ENCODE peak calls at places on chromosomes 3 and 15, in seven cellular contexts. One of them, this sample, is unnamed.

GRCh38 chr3:4821331-4821730 is 157.9 kb upstream of the BHLHE40 start:
- DNase-seq in activated gamma-delta T cell treated with Interleukin-2 at 50 U/mL for 16 hours: no peak
- DNase-seq in HT1080: no peak
- DNase-seq in GM19239: no peak
- DNase-seq in T47D: peak; percentile 54
- DNase-seq in tibial artery: no peak
- DNase-seq in fibroblast of lung: no peak
- DNase-seq in this sample: no peak

GRCh38 chr3:60610441-60611112 is 640.7 kb downstream of the FHIT start:
- DNase-seq in activated gamma-delta T cell treated with Interleukin-2 at 50 U/mL for 16 hours: no peak
- DNase-seq in HT1080: peak; percentile 36
- DNase-seq in GM19239: no peak
- DNase-seq in T47D: no peak
- DNase-seq in tibial artery: peak; percentile 92
- DNase-seq in fibroblast of lung: peak; percentile 94
- DNase-seq in this sample: no peak

GRCh38 chr3:190272747-190273146 is 49.5 kb downstream of the CLDN1 start:
- DNase-seq in activated gamma-delta T cell treated with Interleukin-2 at 50 U/mL for 16 hours: no peak
- DNase-seq in HT1080: no peak
- DNase-seq in GM19239: no peak
- DNase-seq in T47D: no peak
- DNase-seq in tibial artery: no peak
- DNase-seq in fibroblast of lung: no peak
- DNase-seq in this sample: no peak

GRCh38 chr3:67875858-67876257 is 221.4 kb upstream of the SUCLG2 start:
- DNase-seq in activated gamma-delta T cell treated with Interleukin-2 at 50 U/mL for 16 hours: no peak
- DNase-seq in HT1080: no peak
- DNase-seq in GM19239: no peak
- DNase-seq in T47D: no peak
- DNase-seq in tibial artery: no peak
- DNase-seq in fibroblast of lung: no peak
- DNase-seq in this sample: no peak

GRCh38 chr15:59274126-59274970 is 67.7 kb downstream of the LDHAL6B start:
- DNase-seq in activated gamma-delta T cell treated with Interleukin-2 at 50 U/mL for 16 hours: no peak
- DNase-seq in HT1080: peak; percentile 92
- DNase-seq in GM19239: no peak
- DNase-seq in T47D: no peak
- DNase-seq in tibial artery: no peak
- DNase-seq in fibroblast of lung: peak; percentile 90
- DNase-seq in this sample: no peak

GRCh38 chr15:38688761-38689160 is 124.1 kb upstream of the RASGRP1 start:
- DNase-seq in activated gamma-delta T cell treated with Interleukin-2 at 50 U/mL for 16 hours: peak; percentile 57
- DNase-seq in HT1080: no peak
- DNase-seq in GM19239: no peak
- DNase-seq in T47D: no peak
- DNase-seq in tibial artery: no peak
- DNase-seq in fibroblast of lung: no peak
- DNase-seq in this sample: no peak

GRCh38 chr3:53229171-53229570 is 26.7 kb downstream of the TKT start:
- DNase-seq in activated gamma-delta T cell treated with Interleukin-2 at 50 U/mL for 16 hours: no peak
- DNase-seq in HT1080: no peak
- DNase-seq in GM19239: no peak
- DNase-seq in T47D: no peak
- DNase-seq in tibial artery: no peak
- DNase-seq in fibroblast of lung: no peak
- DNase-seq in this sample: no peak

GRCh38 chr15:85531083-85531482 is 150.7 kb downstream of the AKAP13 start:
- DNase-seq in activated gamma-delta T cell treated with Interleukin-2 at 50 U/mL for 16 hours: no peak
- DNase-seq in HT1080: no peak
- DNase-seq in GM19239: no peak
- DNase-seq in T47D: no peak
- DNase-seq in tibial artery: no peak
- DNase-seq in fibroblast of lung: peak; percentile 39
- DNase-seq in this sample: no peak

GRCh38 chr15:33675246-33675645 is 293.1 kb upstream of the CHRM5 start:
- DNase-seq in activated gamma-delta T cell treated with Interleukin-2 at 50 U/mL for 16 hours: no peak
- DNase-seq in HT1080: peak; percentile 12
- DNase-seq in GM19239: peak; percentile 27
- DNase-seq in T47D: peak; percentile 16
- DNase-seq in tibial artery: no peak
- DNase-seq in fibroblast of lung: peak; percentile 19
- DNase-seq in this sample: no peak

GRCh38 chr3:99777708-99778107 is 40.0 kb upstream of the CMSS1 start:
- DNase-seq in activated gamma-delta T cell treated with Interleukin-2 at 50 U/mL for 16 hours: no peak
- DNase-seq in HT1080: no peak
- DNase-seq in GM19239: no peak
- DNase-seq in T47D: no peak
- DNase-seq in tibial artery: no peak
- DNase-seq in fibroblast of lung: no peak
- DNase-seq in this sample: no peak

GRCh38 chr3:72892870-72893269 is 5.0 kb downstream of the GXYLT2 start:
- DNase-seq in activated gamma-delta T cell treated with Interleukin-2 at 50 U/mL for 16 hours: no peak
- DNase-seq in HT1080: peak; percentile 42
- DNase-seq in GM19239: no peak
- DNase-seq in T47D: no peak
- DNase-seq in tibial artery: no peak
- DNase-seq in fibroblast of lung: no peak
- DNase-seq in this sample: no peak

GRCh38 chr3:43995078-43995928 is 246.4 kb upstream of the TOPAZ1 start:
- DNase-seq in activated gamma-delta T cell treated with Interleukin-2 at 50 U/mL for 16 hours: peak; percentile 12
- DNase-seq in HT1080: no peak
- DNase-seq in GM19239: no peak
- DNase-seq in T47D: no peak
- DNase-seq in tibial artery: no peak
- DNase-seq in fibroblast of lung: peak; percentile 20
- DNase-seq in this sample: no peak

GRCh38 chr15:63060699-63061098 is 18.2 kb downstream of the TPM1 start:
- DNase-seq in activated gamma-delta T cell treated with Interleukin-2 at 50 U/mL for 16 hours: no peak
- DNase-seq in HT1080: no peak
- DNase-seq in GM19239: no peak
- DNase-seq in T47D: no peak
- DNase-seq in tibial artery: no peak
- DNase-seq in fibroblast of lung: peak; percentile 29
- DNase-seq in this sample: no peak

GRCh38 chr3:153601422-153601853 is 439.4 kb downstream of the RAP2B start:
- DNase-seq in activated gamma-delta T cell treated with Interleukin-2 at 50 U/mL for 16 hours: no peak
- DNase-seq in HT1080: no peak
- DNase-seq in GM19239: no peak
- DNase-seq in T47D: no peak
- DNase-seq in tibial artery: no peak
- DNase-seq in fibroblast of lung: no peak
- DNase-seq in this sample: no peak

GRCh38 chr3:87468235-87468634 is 191.9 kb upstream of the POU1F1 start:
- DNase-seq in activated gamma-delta T cell treated with Interleukin-2 at 50 U/mL for 16 hours: no peak
- DNase-seq in HT1080: no peak
- DNase-seq in GM19239: no peak
- DNase-seq in T47D: no peak
- DNase-seq in tibial artery: no peak
- DNase-seq in fibroblast of lung: no peak
- DNase-seq in this sample: no peak

GRCh38 chr15:84633311-84634227 is 20.5 kb downstream of the WDR73 start:
- DNase-seq in activated gamma-delta T cell treated with Interleukin-2 at 50 U/mL for 16 hours: peak; percentile 54
- DNase-seq in HT1080: peak; percentile 23
- DNase-seq in GM19239: peak; percentile 23
- DNase-seq in T47D: peak; percentile 38
- DNase-seq in tibial artery: peak; percentile 69
- DNase-seq in fibroblast of lung: peak; percentile 83
- DNase-seq in this sample: peak; percentile 55

GRCh38 chr15:27017168-27017809 is 46.3 kb downstream of the GABRG3 start:
- DNase-seq in activated gamma-delta T cell treated with Interleukin-2 at 50 U/mL for 16 hours: no peak
- DNase-seq in HT1080: peak; percentile 72
- DNase-seq in GM19239: peak; percentile 52
- DNase-seq in T47D: peak; percentile 72
- DNase-seq in tibial artery: no peak
- DNase-seq in fibroblast of lung: peak; percentile 72
- DNase-seq in this sample: peak; percentile 68

GRCh38 chr3:11820540-11821041 is 26.1 kb downstream of the TAMM41 start:
- DNase-seq in activated gamma-delta T cell treated with Interleukin-2 at 50 U/mL for 16 hours: no peak
- DNase-seq in HT1080: peak; percentile 42
- DNase-seq in GM19239: no peak
- DNase-seq in T47D: no peak
- DNase-seq in tibial artery: no peak
- DNase-seq in fibroblast of lung: peak; percentile 53
- DNase-seq in this sample: no peak

GRCh38 chr3:51671090-51672082 is at the start of gene TEX264:
- DNase-seq in activated gamma-delta T cell treated with Interleukin-2 at 50 U/mL for 16 hours: peak; percentile 91
- DNase-seq in HT1080: peak; percentile 79
- DNase-seq in GM19239: peak; percentile 92
- DNase-seq in T47D: peak; percentile 80
- DNase-seq in tibial artery: peak; percentile 87
- DNase-seq in fibroblast of lung: peak; percentile 76
- DNase-seq in this sample: peak; percentile 92

GRCh38 chr15:35595656-35596055 is 49.7 kb upstream of the DPH6 start:
- DNase-seq in activated gamma-delta T cell treated with Interleukin-2 at 50 U/mL for 16 hours: no peak
- DNase-seq in HT1080: no peak
- DNase-seq in GM19239: no peak
- DNase-seq in T47D: no peak
- DNase-seq in tibial artery: no peak
- DNase-seq in fibroblast of lung: no peak
- DNase-seq in this sample: no peak

GRCh38 chr15:34472947-34473346 is 35.3 kb upstream of the GOLGA8A start:
- DNase-seq in activated gamma-delta T cell treated with Interleukin-2 at 50 U/mL for 16 hours: no peak
- DNase-seq in HT1080: no peak
- DNase-seq in GM19239: no peak
- DNase-seq in T47D: no peak
- DNase-seq in tibial artery: no peak
- DNase-seq in fibroblast of lung: no peak
- DNase-seq in this sample: no peak

GRCh38 chr3:143090486-143090885 is 29.1 kb upstream of the CHST2 start:
- DNase-seq in activated gamma-delta T cell treated with Interleukin-2 at 50 U/mL for 16 hours: no peak
- DNase-seq in HT1080: no peak
- DNase-seq in GM19239: no peak
- DNase-seq in T47D: no peak
- DNase-seq in tibial artery: no peak
- DNase-seq in fibroblast of lung: no peak
- DNase-seq in this sample: peak; percentile 13

GRCh38 chr3:141796436-141797166 is 33.4 kb downstream of the GRK7 start:
- DNase-seq in activated gamma-delta T cell treated with Interleukin-2 at 50 U/mL for 16 hours: peak; percentile 56
- DNase-seq in HT1080: no peak
- DNase-seq in GM19239: peak; percentile 76
- DNase-seq in T47D: no peak
- DNase-seq in tibial artery: no peak
- DNase-seq in fibroblast of lung: peak; percentile 85
- DNase-seq in this sample: peak; percentile 6

GRCh38 chr15:74470631-74471396 is 9.9 kb upstream of the UBL7 start:
- DNase-seq in activated gamma-delta T cell treated with Interleukin-2 at 50 U/mL for 16 hours: no peak
- DNase-seq in HT1080: no peak
- DNase-seq in GM19239: no peak
- DNase-seq in T47D: no peak
- DNase-seq in tibial artery: no peak
- DNase-seq in fibroblast of lung: no peak
- DNase-seq in this sample: no peak

GRCh38 chr3:43155464-43156121 is 49.7 kb upstream of the POMGNT2 start:
- DNase-seq in activated gamma-delta T cell treated with Interleukin-2 at 50 U/mL for 16 hours: no peak
- DNase-seq in HT1080: peak; percentile 80
- DNase-seq in GM19239: no peak
- DNase-seq in T47D: peak; percentile 73
- DNase-seq in tibial artery: peak; percentile 73
- DNase-seq in fibroblast of lung: peak; percentile 75
- DNase-seq in this sample: peak; percentile 22

GRCh38 chr3:13224967-13225366 is 151.7 kb upstream of the IQSEC1 start:
- DNase-seq in activated gamma-delta T cell treated with Interleukin-2 at 50 U/mL for 16 hours: no peak
- DNase-seq in HT1080: no peak
- DNase-seq in GM19239: no peak
- DNase-seq in T47D: no peak
- DNase-seq in tibial artery: no peak
- DNase-seq in fibroblast of lung: no peak
- DNase-seq in this sample: no peak

GRCh38 chr3:144496116-144496835 is 524.7 kb downstream of the DIPK2A start:
- DNase-seq in activated gamma-delta T cell treated with Interleukin-2 at 50 U/mL for 16 hours: no peak
- DNase-seq in HT1080: no peak
- DNase-seq in GM19239: no peak
- DNase-seq in T47D: no peak
- DNase-seq in tibial artery: no peak
- DNase-seq in fibroblast of lung: no peak
- DNase-seq in this sample: no peak

GRCh38 chr3:15465876-15466585 is 38.6 kb downstream of the EAF1 start:
- DNase-seq in activated gamma-delta T cell treated with Interleukin-2 at 50 U/mL for 16 hours: no peak
- DNase-seq in HT1080: no peak
- DNase-seq in GM19239: no peak
- DNase-seq in T47D: no peak
- DNase-seq in tibial artery: no peak
- DNase-seq in fibroblast of lung: no peak
- DNase-seq in this sample: no peak

GRCh38 chr3:113151475-113152031 is 59.8 kb upstream of the BOC start:
- DNase-seq in activated gamma-delta T cell treated with Interleukin-2 at 50 U/mL for 16 hours: no peak
- DNase-seq in HT1080: peak; percentile 32
- DNase-seq in GM19239: no peak
- DNase-seq in T47D: no peak
- DNase-seq in tibial artery: peak; percentile 52
- DNase-seq in fibroblast of lung: peak; percentile 74
- DNase-seq in this sample: no peak

GRCh38 chr3:96192951-96193350 is 621.4 kb upstream of the EPHA6 start:
- DNase-seq in activated gamma-delta T cell treated with Interleukin-2 at 50 U/mL for 16 hours: no peak
- DNase-seq in HT1080: no peak
- DNase-seq in GM19239: no peak
- DNase-seq in T47D: no peak
- DNase-seq in tibial artery: no peak
- DNase-seq in fibroblast of lung: no peak
- DNase-seq in this sample: no peak

GRCh38 chr15:74130089-74130848 is at the start of gene ISLR2:
- DNase-seq in activated gamma-delta T cell treated with Interleukin-2 at 50 U/mL for 16 hours: no peak
- DNase-seq in HT1080: no peak
- DNase-seq in GM19239: no peak
- DNase-seq in T47D: no peak
- DNase-seq in tibial artery: no peak
- DNase-seq in fibroblast of lung: peak; percentile 18
- DNase-seq in this sample: no peak

GRCh38 chr3:56817646-56818045 is 15.9 kb upstream of the ARHGEF3 start:
- DNase-seq in activated gamma-delta T cell treated with Interleukin-2 at 50 U/mL for 16 hours: no peak
- DNase-seq in HT1080: no peak
- DNase-seq in GM19239: no peak
- DNase-seq in T47D: no peak
- DNase-seq in tibial artery: no peak
- DNase-seq in fibroblast of lung: no peak
- DNase-seq in this sample: no peak

GRCh38 chr3:58116161-58116955 is 94.4 kb downstream of the DNASE1L3 start:
- DNase-seq in activated gamma-delta T cell treated with Interleukin-2 at 50 U/mL for 16 hours: peak; percentile 66
- DNase-seq in HT1080: no peak
- DNase-seq in GM19239: peak; percentile 45
- DNase-seq in T47D: no peak
- DNase-seq in tibial artery: no peak
- DNase-seq in fibroblast of lung: no peak
- DNase-seq in this sample: no peak

GRCh38 chr3:59286791-59287531 is 237.1 kb upstream of the CFAP20DC start:
- DNase-seq in activated gamma-delta T cell treated with Interleukin-2 at 50 U/mL for 16 hours: no peak
- DNase-seq in HT1080: peak; percentile 79
- DNase-seq in GM19239: no peak
- DNase-seq in T47D: no peak
- DNase-seq in tibial artery: no peak
- DNase-seq in fibroblast of lung: peak; percentile 38
- DNase-seq in this sample: no peak

This sample was measured in prostate gland.